ENCODE peak calls at places on chromosomes 6 and 20, in eight cellular contexts. Q is left ventricle myocardium inferior, L is transverse colon, W is tibial artery, P is pancreas, U is left lung, S is fibroblast of lung, N is AG04450. F is an unnamed sample. For H3K9me3, the result is how much of the 10 kb centered on the place peaks cover.

GRCh38 chr6:124869412-124869811 is 92.8 kb upstream of the RNF217 start:
- DNase-seq in L (no peak), N (no peak), W (no peak), Q (no peak), U (no peak), P (no peak), S (peak), F (no peak)

GRCh38 chr20:23189341-23189740 is 103.2 kb upstream of the CD93 start:
- DNase-seq in Q (no peak), U (no peak), N (no peak), L (no peak), W (no peak), P (no peak), S (no peak), F (no peak)

GRCh38 chr6:128412680-128413079 is 107.7 kb downstream of the PTPRK start:
- DNase-seq in U (no peak), L (no peak), P (no peak), N (no peak), W (no peak), S (peak), Q (no peak), F (no peak)

GRCh38 chr6:22980446-22980845 is 411.1 kb downstream of the HDGFL1 start:
- DNase-seq in Q (no peak), U (no peak), N (no peak), L (no peak), P (no peak), W (no peak), S (peak), F (no peak)

GRCh38 chr6:92667843-92668242 is 751.5 kb downstream of the EPHA7 start:
- DNase-seq in L (no peak), S (peak), U (no peak), W (no peak), Q (no peak), P (no peak), N (no peak), F (no peak)

GRCh38 chr6:46821348-46821992 is 28.3 kb downstream of the MEP1A start:
- DNase-seq in L (no peak), P (no peak), N (no peak), W (no peak), U (no peak), Q (no peak), S (no peak), F (no peak)

GRCh38 chr6:28648878-28649375 is 123.2 kb downstream of the GPX5 start:
- DNase-seq in U (no peak), Q (no peak), S (no peak), N (no peak), W (no peak), L (no peak), P (no peak), F (no peak)

GRCh38 chr20:61251529-61252393 is at the start of gene CDH4:
- DNase-seq in W (no peak), U (no peak), P (no peak), N (no peak), Q (no peak), L (no peak), S (peak), F (no peak)

GRCh38 chr6:85641916-85642773 is 541 bp downstream of the SYNCRIP start:
- DNase-seq in P (peak), L (peak), U (peak), N (no peak), W (peak), S (peak), Q (peak), F (peak)

GRCh38 chr6:124368131-124368530 is 564.5 kb downstream of the NKAIN2 start:
- DNase-seq in W (no peak), S (peak), P (no peak), U (no peak), Q (no peak), N (no peak), L (no peak), F (no peak)

GRCh38 chr20:46700481-46700880 is 9.0 kb upstream of the SLC2A10 start:
- DNase-seq in Q (no peak), N (no peak), U (no peak), W (no peak), P (no peak), L (no peak), S (no peak), F (no peak)

GRCh38 chr20:43911066-43911465 is 3.6 kb upstream of the TOX2 start:
- DNase-seq in U (no peak), Q (no peak), L (no peak), P (no peak), N (no peak), S (peak), W (no peak), F (no peak)

GRCh38 chr20:58907481-58908137 is 55.1 kb downstream of the GNAS start:
- DNase-seq in P (peak), L (peak), U (no peak), N (peak), S (peak), W (peak), Q (peak), F (peak)

GRCh38 chr6:155041781-155042279 is 46.7 kb downstream of the TIAM2 start:
- DNase-seq in U (no peak), W (no peak), Q (no peak), S (no peak), L (no peak), N (no peak), P (no peak), F (no peak)

GRCh38 chr6:4567141-4567540 is 209.1 kb upstream of the CDYL start:
- DNase-seq in W (no peak), U (no peak), Q (no peak), S (peak), L (no peak), N (no peak), P (no peak), F (no peak)

GRCh38 chr6:11427827-11428245 is 109.7 kb upstream of the TMEM170B start:
- DNase-seq in S (peak), W (no peak), L (no peak), U (no peak), N (no peak), Q (no peak), P (no peak), F (no peak)

GRCh38 chr6:27502508-27503435 is 29.9 kb upstream of the ZNF184 start:
- DNase-seq in P (peak), S (peak), U (peak), Q (peak), L (peak), W (peak), N (peak), F (peak)

GRCh38 chr6:168713013-168713412 is 272.0 kb downstream of the SMOC2 start:
- DNase-seq in U (no peak), P (no peak), L (no peak), N (no peak), S (no peak), Q (no peak), W (no peak), F (no peak)

GRCh38 chr6:159119835-159120234 is 49.4 kb upstream of the FNDC1 start:
- DNase-seq in L (no peak), W (no peak), S (no peak), P (no peak), U (no peak), Q (no peak), N (no peak), F (no peak)

GRCh38 chr6:117483004-117483644 is 650 bp downstream of the DCBLD1 start:
- DNase-seq in N (no peak), Q (peak), L (peak), P (peak), S (no peak), W (peak), U (peak), F (peak)

GRCh38 chr6:117481926-117482239 is 591 bp upstream of the DCBLD1 start:
- DNase-seq in U (no peak), N (no peak), Q (no peak), L (no peak), S (no peak), P (no peak), W (no peak), F (no peak)

GRCh38 chr6:117483645-117484016 is 1.2 kb downstream of the DCBLD1 start:
- DNase-seq in Q (no peak), N (no peak), L (peak), U (no peak), S (no peak), P (peak), W (no peak), F (no peak)

GRCh38 chr6:117481278-117481925 is 1.1 kb upstream of the DCBLD1 start:
- DNase-seq in S (no peak), N (no peak), U (peak), W (no peak), Q (no peak), L (peak), P (no peak), F (peak)

GRCh38 chr6:117482240-117483003 is at the start of gene DCBLD1:
- DNase-seq in L (peak), S (peak), Q (peak), N (no peak), W (peak), P (peak), U (peak), F (peak)
- TF ChIP-seq CTCF in L (no peak), S (no peak), Q (peak), N (no peak), W (no peak), P (no peak), U (no peak), F (no peak)

GRCh38 chr20:56285496-56285895 is 37.0 kb downstream of the MC3R start:
- DNase-seq in Q (no peak), W (no peak), P (no peak), L (no peak), N (no peak), S (no peak), U (no peak), F (no peak)
- H3K9me3 ChIP-seq in Q (under half), W (under half), P (under half), L (under half), N (under half), S (under half), U (under half), F (under half)

GRCh38 chr6:91337967-91338366 is 751.1 kb upstream of the MAP3K7 start:
- DNase-seq in S (no peak), W (no peak), U (no peak), Q (no peak), L (no peak), P (no peak), N (no peak), F (no peak)
- TF ChIP-seq CTCF in S (peak), W (peak), U (no peak), Q (peak), L (peak), P (no peak), N (peak), F (no peak)

DNA sequence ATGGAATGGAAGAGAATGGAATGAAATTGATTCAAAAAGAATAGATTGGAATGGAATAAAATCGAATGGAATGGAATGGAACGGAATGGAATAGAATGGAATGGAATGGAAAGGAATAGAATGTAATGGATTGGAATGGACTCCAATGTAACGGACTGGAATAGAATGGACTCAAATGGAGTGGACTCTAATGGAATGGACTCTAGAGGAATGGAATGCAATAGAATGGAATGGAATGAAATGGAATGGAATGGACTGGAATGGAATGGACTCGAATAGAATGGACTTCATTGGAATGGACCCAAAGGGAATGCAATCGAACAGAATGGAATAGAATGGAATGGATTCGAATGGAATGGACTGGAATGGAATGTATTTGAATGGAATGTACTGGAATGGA is 19.7 kb upstream of the DEFB115 start:
- DNase-seq in N (no peak), W (no peak), U (no peak), Q (no peak), L (no peak), S (no peak), P (no peak), F (no peak)
- H3K9me3 ChIP-seq in N (half or more), W (half or more), U (half or more), Q (half or more), L (under half), S (under half), P (under half), F (under half)

GRCh38 chr6:144993870-144994269 is 708.7 kb downstream of the UTRN start:
- DNase-seq in P (no peak), N (no peak), U (no peak), Q (no peak), L (no peak), S (peak), W (no peak), F (no peak)

DNA sequence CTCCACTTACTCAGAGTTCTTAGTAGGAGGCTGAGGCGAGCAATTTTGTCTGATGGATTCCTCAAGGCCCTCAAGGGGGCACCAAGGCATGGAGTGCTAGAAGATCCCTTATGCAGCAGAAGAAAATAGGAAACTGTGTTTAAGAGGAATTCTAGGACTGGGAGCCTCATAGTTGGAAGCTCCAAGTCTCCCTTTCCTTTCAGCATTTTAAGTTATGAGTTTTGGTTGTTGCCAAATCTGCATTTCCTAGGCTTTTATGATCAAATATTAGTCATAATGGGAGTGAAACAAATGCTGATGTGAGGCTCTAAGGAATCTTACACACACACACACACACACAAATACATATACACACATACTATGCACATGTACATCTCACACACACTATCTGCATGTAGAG is 714.0 kb downstream of the UTRN start:
- DNase-seq in W (no peak), Q (no peak), N (no peak), U (no peak), L (no peak), S (no peak), P (no peak), F (no peak)
- TF ChIP-seq CTCF in W (no peak), Q (no peak), N (peak), U (no peak), L (no peak), S (peak), P (no peak), F (no peak)

F was measured in spleen.